ENCODE peak calls at places on chromosomes 11 and 22, in eight cellular contexts. Z, W, U, P, J, Y, B and D are unnamed samples. For H3K4me1, the result is how much of the 10 kb centered on the place peaks cover.

GRCh38 chr11:134126197-134126822 is 57.4 kb downstream of the JAM3 start:
- DNase-seq in Y (no peak), Z (no peak), W (no peak), U (peak), P (no peak), J (peak), B (no peak), D (no peak)

GRCh38 chr22:42473484-42474193 is 41.4 kb upstream of the NFAM1 start:
- DNase-seq in J (peak), Y (no peak), B (peak), P (no peak), Z (no peak), W (peak), U (no peak), D (no peak)

GRCh38 chr11:353315-353857 is 15.9 kb upstream of the B4GALNT4 start:
- DNase-seq in B (peak), J (peak), Y (peak), U (peak), P (peak), Z (no peak), W (no peak), D (peak)

GRCh38 chr11:76861490-76861953 is 804 bp downstream of the ACER3 start:
- DNase-seq in Z (no peak), J (peak), P (no peak), W (no peak), U (peak), Y (no peak), B (no peak), D (no peak)

GRCh38 chr11:44823920-44824704 is 97.3 kb downstream of the TSPAN18 start:
- DNase-seq in U (peak), Y (no peak), B (no peak), J (no peak), W (no peak), P (no peak), Z (no peak), D (no peak)

GRCh38 chr22:17201285-17201945 is 17.8 kb downstream of the ADA2 start:
- DNase-seq in B (peak), U (peak), Z (no peak), Y (no peak), W (no peak), J (peak), P (no peak), D (no peak)

GRCh38 chr11:27812341-27812740 is 112.1 kb upstream of the BDNF start:
- DNase-seq in B (no peak), J (peak), Z (no peak), U (no peak), W (no peak), P (no peak), Y (no peak), D (no peak)

GRCh38 chr11:112118176-112118575 is 31.5 kb downstream of the SDHD start:
- DNase-seq in Z (no peak), U (no peak), B (no peak), P (no peak), J (no peak), W (no peak), Y (no peak), D (no peak)

GRCh38 chr11:134041349-134041748 is 27.5 kb upstream of the JAM3 start:
- DNase-seq in Z (no peak), Y (no peak), U (no peak), B (no peak), J (no peak), W (no peak), P (no peak), D (no peak)

GRCh38 chr22:18088825-18089568 is 11.2 kb downstream of the PEX26 start:
- DNase-seq in Y (no peak), U (no peak), W (no peak), B (peak), J (no peak), Z (no peak), P (no peak), D (no peak)

GRCh38 chr11:58188770-58189169 is at the start of gene OR9Q2:
- DNase-seq in B (no peak), Y (no peak), U (no peak), W (no peak), Z (no peak), J (no peak), P (no peak), D (no peak)

GRCh38 chr11:79708319-79708928 is 267.6 kb upstream of the TENM4 start:
- DNase-seq in Y (no peak), U (peak), Z (no peak), P (no peak), W (no peak), J (peak), B (no peak), D (no peak)

GRCh38 chr22:22216450-22216959 is 28.1 kb upstream of the VPREB1 start:
- DNase-seq in P (no peak), W (no peak), B (no peak), Z (no peak), Y (no peak), J (no peak), U (no peak), D (no peak)

GRCh38 chr11:102564110-102564509 is 33.6 kb upstream of the MMP7 start:
- DNase-seq in B (no peak), P (no peak), U (no peak), W (no peak), Z (no peak), J (peak), Y (no peak), D (no peak)

GRCh38 chr11:16933756-16934603 is 80.2 kb downstream of the PLEKHA7 start:
- DNase-seq in J (no peak), W (no peak), Z (no peak), U (peak), P (peak), Y (no peak), B (peak), D (no peak)

GRCh38 chr11:16938061-16938460 is 76.2 kb downstream of the PLEKHA7 start:
- DNase-seq in P (no peak), W (no peak), Z (no peak), J (no peak), B (no peak), U (no peak), Y (no peak), D (no peak)

GRCh38 chr11:16942342-16942741 is 71.9 kb downstream of the PLEKHA7 start:
- DNase-seq in Y (no peak), Z (no peak), B (no peak), P (no peak), J (peak), U (no peak), W (no peak), D (no peak)

GRCh38 chr11:16941935-16942334 is 72.3 kb downstream of the PLEKHA7 start:
- DNase-seq in W (no peak), Z (no peak), Y (no peak), P (no peak), B (no peak), J (no peak), U (no peak), D (no peak)

DNA sequence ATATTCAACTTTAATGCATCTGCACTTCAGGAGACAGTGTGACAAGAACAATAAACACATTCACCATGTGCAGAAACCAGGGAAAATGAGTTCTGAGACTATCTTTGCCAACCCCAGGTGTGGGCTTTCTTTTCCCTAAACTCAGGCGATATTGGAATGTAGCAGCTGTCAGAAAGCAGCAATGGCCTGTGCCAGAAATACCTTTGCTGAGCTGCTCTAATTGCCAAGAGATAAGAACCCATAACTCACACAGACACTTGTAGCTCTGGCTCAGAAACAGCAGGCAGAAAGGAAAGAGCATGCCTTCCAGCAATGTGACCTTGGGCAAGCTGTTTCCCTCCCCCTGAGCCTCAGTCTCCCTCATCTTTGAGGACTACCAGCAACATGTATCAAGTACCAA is 77.6 kb downstream of the PLEKHA7 start:
- DNase-seq in J (no peak), P (peak), B (peak), W (no peak), U (no peak), Y (no peak), Z (no peak), D (no peak)
- H3K4me1 ChIP-seq in J (under half), P (under half), B (half or more), W (under half), U (under half), Y (under half), Z (under half), D (under half)

GRCh38 chr11:75775056-75775455 is 6.5 kb downstream of the DGAT2 start:
- DNase-seq in J (no peak), Y (no peak), W (no peak), U (peak), P (no peak), B (no peak), Z (no peak), D (peak)
- H3K4me1 ChIP-seq in J (under half), Y (under half), W (under half), U (under half), P (under half), B (under half), Z (under half), D (under half)

GRCh38 chr22:38264322-38264843 is 8.4 kb downstream of the TMEM184B start:
- DNase-seq in B (no peak), J (no peak), Y (no peak), U (no peak), Z (no peak), P (no peak), W (no peak), D (no peak)
- H3K4me1 ChIP-seq in B (under half), J (under half), Y (half or more), U (under half), Z (under half), P (under half), W (under half), D (under half)

GRCh38 chr11:69642549-69642912 is 1.6 kb downstream of the CCND1 start:
- DNase-seq in W (peak), Y (no peak), P (peak), B (no peak), Z (no peak), U (no peak), J (peak), D (peak)
- H3K4me1 ChIP-seq in W (under half), Y (half or more), P (under half), B (half or more), Z (under half), U (under half), J (under half), D (under half)

GRCh38 chr11:60774726-60775125 is 10.4 kb upstream of the MS4A10 start:
- DNase-seq in Y (no peak), Z (no peak), B (no peak), P (no peak), J (no peak), U (no peak), W (no peak), D (no peak)

GRCh38 chr11:60777106-60777505 is 8.0 kb upstream of the MS4A10 start:
- DNase-seq in Z (no peak), B (no peak), J (no peak), Y (no peak), U (no peak), W (no peak), P (no peak), D (no peak)

GRCh38 chr11:60776167-60776566 is 9.0 kb upstream of the MS4A10 start:
- DNase-seq in Y (no peak), U (no peak), Z (no peak), B (no peak), W (no peak), J (no peak), P (no peak), D (no peak)

GRCh38 chr11:60777572-60777971 is 7.6 kb upstream of the MS4A10 start:
- DNase-seq in Y (no peak), U (no peak), B (peak), J (peak), W (no peak), Z (no peak), P (peak), D (no peak)

GRCh38 chr11:60775420-60775961 is 9.6 kb upstream of the MS4A10 start:
- DNase-seq in W (peak), Z (no peak), U (peak), P (peak), B (peak), Y (peak), J (peak), D (peak)
- H3K4me1 ChIP-seq in W (under half), Z (under half), U (under half), P (under half), B (under half), Y (under half), J (under half), D (under half)

DNA sequence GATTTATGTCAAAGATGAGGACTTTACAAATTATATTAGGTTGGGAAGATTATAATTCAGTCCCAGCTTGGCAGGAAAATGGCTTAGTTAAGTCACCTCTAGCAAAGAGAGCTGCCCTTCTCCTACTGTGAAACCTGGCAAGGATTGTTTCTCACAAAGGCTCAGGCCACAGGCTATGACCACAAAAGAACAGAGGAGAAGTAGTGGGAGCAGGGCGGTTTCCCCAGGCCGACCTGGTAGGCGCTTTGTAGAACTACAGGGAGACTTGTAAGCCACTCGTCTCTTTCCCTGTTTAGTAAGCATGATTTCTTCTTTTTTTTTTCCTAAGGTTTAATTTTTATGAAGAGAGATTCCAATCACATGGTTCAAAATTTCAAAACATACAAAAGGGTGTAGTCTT is 4.5 kb downstream of the SNAP29 start:
- DNase-seq in Y (no peak), W (no peak), Z (no peak), B (no peak), U (no peak), J (no peak), P (no peak), D (no peak)
- H3K4me1 ChIP-seq in Y (half or more), W (half or more), Z (under half), B (under half), U (under half), J (under half), P (under half), D (under half)

GRCh38 chr11:66494458-66494857 is 14.2 kb downstream of the DPP3 start:
- DNase-seq in U (no peak), P (no peak), J (no peak), W (no peak), B (no peak), Z (no peak), Y (no peak), D (no peak)

GRCh38 chr11:66495401-66495844 is 15.0 kb upstream of the BBS1 start:
- DNase-seq in U (peak), P (no peak), Z (no peak), J (no peak), Y (no peak), B (no peak), W (no peak), D (no peak)

GRCh38 chr11:66497206-66497605 is 13.2 kb upstream of the BBS1 start:
- DNase-seq in W (no peak), B (no peak), J (no peak), P (no peak), Z (no peak), Y (no peak), U (no peak), D (no peak)

GRCh38 chr11:66493124-66493523 is 12.9 kb downstream of the DPP3 start:
- DNase-seq in P (no peak), B (no peak), U (no peak), J (no peak), Z (no peak), Y (no peak), W (no peak), D (no peak)

DNA sequence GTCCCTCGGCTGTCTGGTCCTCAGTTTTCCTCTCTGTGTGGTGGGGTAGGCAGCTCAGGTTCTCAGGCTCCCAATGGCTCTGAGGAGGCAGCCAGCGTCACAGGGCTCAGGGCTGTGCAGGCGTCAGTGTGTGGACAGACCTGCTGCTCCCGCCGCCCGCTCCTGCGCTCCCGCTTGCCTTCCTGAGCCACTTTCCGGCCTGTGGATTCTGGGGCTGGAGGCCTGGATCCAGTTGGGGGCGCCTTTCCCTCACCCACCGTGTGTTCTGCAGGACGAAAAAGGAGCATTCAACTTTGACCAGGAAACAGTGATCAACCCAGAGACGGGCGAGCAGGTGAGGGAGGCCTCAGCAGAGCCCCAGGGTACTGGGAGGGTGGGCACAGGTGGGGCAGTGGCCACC is 14.7 kb downstream of the DPP3 start:
- DNase-seq in U (peak), W (no peak), Z (no peak), P (no peak), B (no peak), Y (no peak), J (no peak), D (no peak)
- H3K4me1 ChIP-seq in U (under half), W (under half), Z (under half), P (under half), B (under half), Y (under half), J (under half), D (under half)